ENCODE peak calls at places on chromosomes 16 and 17, in nine cellular contexts. One of them, this sample, is unnamed.
A peak's percentile ranks its signal among the peaks of the same experiment; 100 is the strongest.

GRCh38 chr17:81735181-81736102 is 23.4 kb downstream of the SLC25A10 start:
- DNase-seq in Kasumi-1: peak; percentile 91
- DNase-seq in NCI-H2107: no peak
- DNase-seq in iris pigment epithelial cell: no peak
- DNase-seq in stimulated activated CD8-positive, alpha-beta memory T cell treated with anti-CD3 and anti-CD28 coated beads, Interleukin-15, amount 100 ng/mL, for 1 hour: no peak
- DNase-seq in MCF 10A: peak; percentile 39
- DNase-seq in stimulated activated CD4-positive, alpha-beta T cell treated with anti-CD3 and anti-CD28 coated beads, Interleukin-1b, Interleukin-23, amount 100 ng/mL, for 1 hour: no peak
- DNase-seq in A673: no peak
- DNase-seq in NCI-H524 treated with DMSO at 0.1 percent for 48 hours: no peak
- DNase-seq in this sample: no peak

GRCh38 chr17:29151567-29151966 is 28.6 kb downstream of the MYO18A start:
- DNase-seq in Kasumi-1: no peak
- DNase-seq in NCI-H2107: no peak
- DNase-seq in iris pigment epithelial cell: peak; percentile 60
- DNase-seq in stimulated activated CD8-positive, alpha-beta memory T cell treated with anti-CD3 and anti-CD28 coated beads, Interleukin-15, amount 100 ng/mL, for 1 hour: no peak
- DNase-seq in MCF 10A: peak; percentile 52
- DNase-seq in stimulated activated CD4-positive, alpha-beta T cell treated with anti-CD3 and anti-CD28 coated beads, Interleukin-1b, Interleukin-23, amount 100 ng/mL, for 1 hour: no peak
- DNase-seq in A673: peak; percentile 37
- DNase-seq in NCI-H524 treated with DMSO at 0.1 percent for 48 hours: no peak
- DNase-seq in this sample: no peak

GRCh38 chr17:15409721-15410247 is 57.6 kb downstream of the CDRT4 start:
- DNase-seq in Kasumi-1: no peak
- DNase-seq in NCI-H2107: no peak
- DNase-seq in iris pigment epithelial cell: peak; percentile 95
- DNase-seq in stimulated activated CD8-positive, alpha-beta memory T cell treated with anti-CD3 and anti-CD28 coated beads, Interleukin-15, amount 100 ng/mL, for 1 hour: no peak
- DNase-seq in MCF 10A: peak; percentile 67
- DNase-seq in stimulated activated CD4-positive, alpha-beta T cell treated with anti-CD3 and anti-CD28 coated beads, Interleukin-1b, Interleukin-23, amount 100 ng/mL, for 1 hour: no peak
- DNase-seq in A673: no peak
- DNase-seq in NCI-H524 treated with DMSO at 0.1 percent for 48 hours: peak; percentile 2
- DNase-seq in this sample: no peak

GRCh38 chr16:76293980-76294690 is 16.9 kb downstream of the CNTNAP4 start:
- DNase-seq in Kasumi-1: no peak
- DNase-seq in NCI-H2107: no peak
- DNase-seq in iris pigment epithelial cell: peak; percentile 28
- DNase-seq in stimulated activated CD8-positive, alpha-beta memory T cell treated with anti-CD3 and anti-CD28 coated beads, Interleukin-15, amount 100 ng/mL, for 1 hour: no peak
- DNase-seq in MCF 10A: no peak
- DNase-seq in stimulated activated CD4-positive, alpha-beta T cell treated with anti-CD3 and anti-CD28 coated beads, Interleukin-1b, Interleukin-23, amount 100 ng/mL, for 1 hour: no peak
- DNase-seq in A673: no peak
- DNase-seq in NCI-H524 treated with DMSO at 0.1 percent for 48 hours: no peak
- DNase-seq in this sample: no peak

GRCh38 chr16:88298882-88299745 is 83.6 kb upstream of the ZNF469 start:
- DNase-seq in Kasumi-1: peak; percentile 47
- DNase-seq in NCI-H2107: no peak
- DNase-seq in iris pigment epithelial cell: peak; percentile 67
- DNase-seq in stimulated activated CD8-positive, alpha-beta memory T cell treated with anti-CD3 and anti-CD28 coated beads, Interleukin-15, amount 100 ng/mL, for 1 hour: no peak
- DNase-seq in MCF 10A: no peak
- DNase-seq in stimulated activated CD4-positive, alpha-beta T cell treated with anti-CD3 and anti-CD28 coated beads, Interleukin-1b, Interleukin-23, amount 100 ng/mL, for 1 hour: no peak
- DNase-seq in A673: no peak
- DNase-seq in NCI-H524 treated with DMSO at 0.1 percent for 48 hours: no peak
- DNase-seq in this sample: no peak

GRCh38 chr17:37527249-37527851 is 37.7 kb downstream of the DUSP14 start:
- DNase-seq in Kasumi-1: peak; percentile 61
- DNase-seq in NCI-H2107: no peak
- DNase-seq in iris pigment epithelial cell: peak; percentile 62
- DNase-seq in stimulated activated CD8-positive, alpha-beta memory T cell treated with anti-CD3 and anti-CD28 coated beads, Interleukin-15, amount 100 ng/mL, for 1 hour: no peak
- DNase-seq in MCF 10A: peak; percentile 74
- DNase-seq in stimulated activated CD4-positive, alpha-beta T cell treated with anti-CD3 and anti-CD28 coated beads, Interleukin-1b, Interleukin-23, amount 100 ng/mL, for 1 hour: no peak
- DNase-seq in A673: peak; percentile 39
- DNase-seq in NCI-H524 treated with DMSO at 0.1 percent for 48 hours: no peak
- DNase-seq in this sample: no peak

GRCh38 chr17:68792042-68792685 is 163.0 kb downstream of the ABCA8 start:
- DNase-seq in Kasumi-1: no peak
- DNase-seq in NCI-H2107: no peak
- DNase-seq in iris pigment epithelial cell: peak; percentile 73
- DNase-seq in stimulated activated CD8-positive, alpha-beta memory T cell treated with anti-CD3 and anti-CD28 coated beads, Interleukin-15, amount 100 ng/mL, for 1 hour: no peak
- DNase-seq in MCF 10A: peak; percentile 67
- DNase-seq in stimulated activated CD4-positive, alpha-beta T cell treated with anti-CD3 and anti-CD28 coated beads, Interleukin-1b, Interleukin-23, amount 100 ng/mL, for 1 hour: no peak
- DNase-seq in A673: peak; percentile 52
- DNase-seq in NCI-H524 treated with DMSO at 0.1 percent for 48 hours: no peak
- DNase-seq in this sample: no peak

GRCh38 chr16:31869511-31870201 is 4.0 kb upstream of the ZNF267 start:
- DNase-seq in Kasumi-1: peak; percentile 100
- DNase-seq in NCI-H2107: peak; percentile 28
- DNase-seq in iris pigment epithelial cell: peak; percentile 92
- DNase-seq in stimulated activated CD8-positive, alpha-beta memory T cell treated with anti-CD3 and anti-CD28 coated beads, Interleukin-15, amount 100 ng/mL, for 1 hour: no peak
- DNase-seq in MCF 10A: peak; percentile 58
- DNase-seq in stimulated activated CD4-positive, alpha-beta T cell treated with anti-CD3 and anti-CD28 coated beads, Interleukin-1b, Interleukin-23, amount 100 ng/mL, for 1 hour: no peak
- DNase-seq in A673: peak; percentile 51
- DNase-seq in NCI-H524 treated with DMSO at 0.1 percent for 48 hours: no peak
- DNase-seq in this sample: peak; percentile 59

GRCh38 chr17:1390422-1391367 is 9.3 kb downstream of the YWHAE start:
- DNase-seq in Kasumi-1: no peak
- DNase-seq in NCI-H2107: no peak
- DNase-seq in iris pigment epithelial cell: peak; percentile 82
- DNase-seq in stimulated activated CD8-positive, alpha-beta memory T cell treated with anti-CD3 and anti-CD28 coated beads, Interleukin-15, amount 100 ng/mL, for 1 hour: no peak
- DNase-seq in MCF 10A: no peak
- DNase-seq in stimulated activated CD4-positive, alpha-beta T cell treated with anti-CD3 and anti-CD28 coated beads, Interleukin-1b, Interleukin-23, amount 100 ng/mL, for 1 hour: no peak
- DNase-seq in A673: no peak
- DNase-seq in NCI-H524 treated with DMSO at 0.1 percent for 48 hours: no peak
- DNase-seq in this sample: no peak

GRCh38 chr16:53695070-53695469 is 8.6 kb downstream of the RPGRIP1L start:
- DNase-seq in Kasumi-1: no peak
- DNase-seq in NCI-H2107: no peak
- DNase-seq in iris pigment epithelial cell: peak; percentile 84
- DNase-seq in stimulated activated CD8-positive, alpha-beta memory T cell treated with anti-CD3 and anti-CD28 coated beads, Interleukin-15, amount 100 ng/mL, for 1 hour: no peak
- DNase-seq in MCF 10A: no peak
- DNase-seq in stimulated activated CD4-positive, alpha-beta T cell treated with anti-CD3 and anti-CD28 coated beads, Interleukin-1b, Interleukin-23, amount 100 ng/mL, for 1 hour: no peak
- DNase-seq in A673: no peak
- DNase-seq in NCI-H524 treated with DMSO at 0.1 percent for 48 hours: no peak
- DNase-seq in this sample: no peak

GRCh38 chr17:3970668-3971067 is 6.4 kb upstream of the ATP2A3 start:
- DNase-seq in Kasumi-1: no peak
- DNase-seq in NCI-H2107: no peak
- DNase-seq in iris pigment epithelial cell: no peak
- DNase-seq in stimulated activated CD8-positive, alpha-beta memory T cell treated with anti-CD3 and anti-CD28 coated beads, Interleukin-15, amount 100 ng/mL, for 1 hour: no peak
- DNase-seq in MCF 10A: no peak
- DNase-seq in stimulated activated CD4-positive, alpha-beta T cell treated with anti-CD3 and anti-CD28 coated beads, Interleukin-1b, Interleukin-23, amount 100 ng/mL, for 1 hour: no peak
- DNase-seq in A673: no peak
- DNase-seq in NCI-H524 treated with DMSO at 0.1 percent for 48 hours: no peak
- DNase-seq in this sample: no peak

GRCh38 chr16:84527486-84528269 is 23.2 kb upstream of the MEAK7 start:
- DNase-seq in Kasumi-1: no peak
- DNase-seq in NCI-H2107: no peak
- DNase-seq in iris pigment epithelial cell: no peak
- DNase-seq in stimulated activated CD8-positive, alpha-beta memory T cell treated with anti-CD3 and anti-CD28 coated beads, Interleukin-15, amount 100 ng/mL, for 1 hour: no peak
- DNase-seq in MCF 10A: no peak
- DNase-seq in stimulated activated CD4-positive, alpha-beta T cell treated with anti-CD3 and anti-CD28 coated beads, Interleukin-1b, Interleukin-23, amount 100 ng/mL, for 1 hour: no peak
- DNase-seq in A673: no peak
- DNase-seq in NCI-H524 treated with DMSO at 0.1 percent for 48 hours: no peak
- DNase-seq in this sample: no peak

GRCh38 chr16:84360748-84361147 is 7.6 kb upstream of the ATP2C2 start:
- DNase-seq in Kasumi-1: no peak
- DNase-seq in NCI-H2107: no peak
- DNase-seq in iris pigment epithelial cell: no peak
- DNase-seq in stimulated activated CD8-positive, alpha-beta memory T cell treated with anti-CD3 and anti-CD28 coated beads, Interleukin-15, amount 100 ng/mL, for 1 hour: no peak
- DNase-seq in MCF 10A: no peak
- DNase-seq in stimulated activated CD4-positive, alpha-beta T cell treated with anti-CD3 and anti-CD28 coated beads, Interleukin-1b, Interleukin-23, amount 100 ng/mL, for 1 hour: no peak
- DNase-seq in A673: no peak
- DNase-seq in NCI-H524 treated with DMSO at 0.1 percent for 48 hours: no peak
- DNase-seq in this sample: no peak

GRCh38 chr17:41620583-41621434 is 3.6 kb downstream of the KRT17 start:
- DNase-seq in Kasumi-1: no peak
- DNase-seq in NCI-H2107: no peak
- DNase-seq in iris pigment epithelial cell: peak; percentile 20
- DNase-seq in stimulated activated CD8-positive, alpha-beta memory T cell treated with anti-CD3 and anti-CD28 coated beads, Interleukin-15, amount 100 ng/mL, for 1 hour: no peak
- DNase-seq in MCF 10A: peak; percentile 75
- DNase-seq in stimulated activated CD4-positive, alpha-beta T cell treated with anti-CD3 and anti-CD28 coated beads, Interleukin-1b, Interleukin-23, amount 100 ng/mL, for 1 hour: no peak
- DNase-seq in A673: peak; percentile 73
- DNase-seq in NCI-H524 treated with DMSO at 0.1 percent for 48 hours: no peak
- DNase-seq in this sample: no peak

GRCh38 chr17:10754109-10754508 is 24.3 kb upstream of the TMEM220 start:
- DNase-seq in Kasumi-1: peak; percentile 0
- DNase-seq in NCI-H2107: no peak
- DNase-seq in iris pigment epithelial cell: peak; percentile 33
- DNase-seq in stimulated activated CD8-positive, alpha-beta memory T cell treated with anti-CD3 and anti-CD28 coated beads, Interleukin-15, amount 100 ng/mL, for 1 hour: no peak
- DNase-seq in MCF 10A: peak; percentile 44
- DNase-seq in stimulated activated CD4-positive, alpha-beta T cell treated with anti-CD3 and anti-CD28 coated beads, Interleukin-1b, Interleukin-23, amount 100 ng/mL, for 1 hour: no peak
- DNase-seq in A673: peak; percentile 59
- DNase-seq in NCI-H524 treated with DMSO at 0.1 percent for 48 hours: no peak
- DNase-seq in this sample: no peak

GRCh38 chr16:10868562-10869469 is 8.2 kb upstream of the CIITA start:
- DNase-seq in Kasumi-1: peak; percentile 53
- DNase-seq in NCI-H2107: no peak
- DNase-seq in iris pigment epithelial cell: no peak
- DNase-seq in stimulated activated CD8-positive, alpha-beta memory T cell treated with anti-CD3 and anti-CD28 coated beads, Interleukin-15, amount 100 ng/mL, for 1 hour: no peak
- DNase-seq in MCF 10A: no peak
- DNase-seq in stimulated activated CD4-positive, alpha-beta T cell treated with anti-CD3 and anti-CD28 coated beads, Interleukin-1b, Interleukin-23, amount 100 ng/mL, for 1 hour: no peak
- DNase-seq in A673: no peak
- DNase-seq in NCI-H524 treated with DMSO at 0.1 percent for 48 hours: no peak
- DNase-seq in this sample: no peak

GRCh38 chr17:77437747-77438146 is 297.0 kb downstream of the SEC14L1 start:
- DNase-seq in Kasumi-1: no peak
- DNase-seq in NCI-H2107: no peak
- DNase-seq in iris pigment epithelial cell: no peak
- DNase-seq in stimulated activated CD8-positive, alpha-beta memory T cell treated with anti-CD3 and anti-CD28 coated beads, Interleukin-15, amount 100 ng/mL, for 1 hour: no peak
- DNase-seq in MCF 10A: no peak
- DNase-seq in stimulated activated CD4-positive, alpha-beta T cell treated with anti-CD3 and anti-CD28 coated beads, Interleukin-1b, Interleukin-23, amount 100 ng/mL, for 1 hour: no peak
- DNase-seq in A673: no peak
- DNase-seq in NCI-H524 treated with DMSO at 0.1 percent for 48 hours: no peak
- DNase-seq in this sample: no peak